ENCODE peak calls at places on chromosomes 5 and 9, in ten cellular contexts. One of them, this sample, is unnamed.
A peak's percentile ranks its signal among the peaks of the same experiment; 100 is the strongest.

GRCh38 chr9:89786650-89787049 is 181.8 kb downstream of the GADD45G start:
- DNase-seq in stimulated activated naive B cell treated with anti-CD40 and anti-IgM and Interleukin-4, amounts not matched to agents 10 μg/mL and 1 μg/mL and 100 μg/mL, for 72 hours: no peak
- DNase-seq in head of caudate nucleus: no peak
- DNase-seq in left ventricle myocardium inferior: no peak
- DNase-seq in NCI-H748 treated with DMSO at 0.1 percent for 48 hours: no peak
- DNase-seq in ELR: no peak
- DNase-seq in pons: peak; percentile 84
- DNase-seq in HTR-8/SVneo: no peak
- DNase-seq in activated CD4-positive, alpha-beta memory T cell treated with anti-CD3 and anti-CD28 coated beads, Interleukin-2, amount 10 ng/mL, durations not matched to agents 7 days and 5 days: no peak
- DNase-seq in activated T-helper 1 cell treated with Interleukin-2 at 50 U/mL for 16 hours: no peak
- DNase-seq in this sample: no peak

GRCh38 chr5:134073404-134073803 is 41.1 kb upstream of the TCF7 start:
- DNase-seq in stimulated activated naive B cell treated with anti-CD40 and anti-IgM and Interleukin-4, amounts not matched to agents 10 μg/mL and 1 μg/mL and 100 μg/mL, for 72 hours: no peak
- DNase-seq in head of caudate nucleus: no peak
- DNase-seq in left ventricle myocardium inferior: no peak
- DNase-seq in NCI-H748 treated with DMSO at 0.1 percent for 48 hours: no peak
- DNase-seq in ELR: no peak
- DNase-seq in pons: no peak
- DNase-seq in HTR-8/SVneo: no peak
- DNase-seq in activated CD4-positive, alpha-beta memory T cell treated with anti-CD3 and anti-CD28 coated beads, Interleukin-2, amount 10 ng/mL, durations not matched to agents 7 days and 5 days: no peak
- DNase-seq in activated T-helper 1 cell treated with Interleukin-2 at 50 U/mL for 16 hours: no peak
- DNase-seq in this sample: no peak

GRCh38 chr5:13331585-13331984 is 612.9 kb downstream of the DNAH5 start:
- DNase-seq in stimulated activated naive B cell treated with anti-CD40 and anti-IgM and Interleukin-4, amounts not matched to agents 10 μg/mL and 1 μg/mL and 100 μg/mL, for 72 hours: no peak
- DNase-seq in head of caudate nucleus: no peak
- DNase-seq in left ventricle myocardium inferior: no peak
- DNase-seq in NCI-H748 treated with DMSO at 0.1 percent for 48 hours: no peak
- DNase-seq in ELR: no peak
- DNase-seq in pons: no peak
- DNase-seq in HTR-8/SVneo: no peak
- DNase-seq in activated CD4-positive, alpha-beta memory T cell treated with anti-CD3 and anti-CD28 coated beads, Interleukin-2, amount 10 ng/mL, durations not matched to agents 7 days and 5 days: no peak
- DNase-seq in activated T-helper 1 cell treated with Interleukin-2 at 50 U/mL for 16 hours: no peak
- DNase-seq in this sample: no peak

GRCh38 chr5:13946111-13946510 is 1.6 kb upstream of the DNAH5 start:
- DNase-seq in stimulated activated naive B cell treated with anti-CD40 and anti-IgM and Interleukin-4, amounts not matched to agents 10 μg/mL and 1 μg/mL and 100 μg/mL, for 72 hours: no peak
- DNase-seq in head of caudate nucleus: no peak
- DNase-seq in left ventricle myocardium inferior: no peak
- DNase-seq in NCI-H748 treated with DMSO at 0.1 percent for 48 hours: no peak
- DNase-seq in ELR: no peak
- DNase-seq in pons: peak; percentile 38
- DNase-seq in HTR-8/SVneo: no peak
- DNase-seq in activated CD4-positive, alpha-beta memory T cell treated with anti-CD3 and anti-CD28 coated beads, Interleukin-2, amount 10 ng/mL, durations not matched to agents 7 days and 5 days: no peak
- DNase-seq in activated T-helper 1 cell treated with Interleukin-2 at 50 U/mL for 16 hours: no peak
- DNase-seq in this sample: no peak

GRCh38 chr9:92759990-92760893 is 4.4 kb downstream of the BICD2 start:
- DNase-seq in stimulated activated naive B cell treated with anti-CD40 and anti-IgM and Interleukin-4, amounts not matched to agents 10 μg/mL and 1 μg/mL and 100 μg/mL, for 72 hours: no peak
- DNase-seq in head of caudate nucleus: peak; percentile 56
- DNase-seq in left ventricle myocardium inferior: peak; percentile 80
- DNase-seq in NCI-H748 treated with DMSO at 0.1 percent for 48 hours: no peak
- DNase-seq in ELR: no peak
- DNase-seq in pons: peak; percentile 69
- DNase-seq in HTR-8/SVneo: no peak
- DNase-seq in activated CD4-positive, alpha-beta memory T cell treated with anti-CD3 and anti-CD28 coated beads, Interleukin-2, amount 10 ng/mL, durations not matched to agents 7 days and 5 days: no peak
- DNase-seq in activated T-helper 1 cell treated with Interleukin-2 at 50 U/mL for 16 hours: no peak
- DNase-seq in this sample: no peak

GRCh38 chr5:67291671-67292070 is 95.1 kb upstream of the CD180 start:
- DNase-seq in stimulated activated naive B cell treated with anti-CD40 and anti-IgM and Interleukin-4, amounts not matched to agents 10 μg/mL and 1 μg/mL and 100 μg/mL, for 72 hours: no peak
- DNase-seq in head of caudate nucleus: peak; percentile 74
- DNase-seq in left ventricle myocardium inferior: no peak
- DNase-seq in NCI-H748 treated with DMSO at 0.1 percent for 48 hours: no peak
- DNase-seq in ELR: no peak
- DNase-seq in pons: peak; percentile 89
- DNase-seq in HTR-8/SVneo: no peak
- DNase-seq in activated CD4-positive, alpha-beta memory T cell treated with anti-CD3 and anti-CD28 coated beads, Interleukin-2, amount 10 ng/mL, durations not matched to agents 7 days and 5 days: no peak
- DNase-seq in activated T-helper 1 cell treated with Interleukin-2 at 50 U/mL for 16 hours: no peak
- DNase-seq in this sample: no peak

GRCh38 chr9:133331221-133331620 is 4.8 kb downstream of the SURF6 start:
- DNase-seq in stimulated activated naive B cell treated with anti-CD40 and anti-IgM and Interleukin-4, amounts not matched to agents 10 μg/mL and 1 μg/mL and 100 μg/mL, for 72 hours: no peak
- DNase-seq in head of caudate nucleus: no peak
- DNase-seq in left ventricle myocardium inferior: no peak
- DNase-seq in NCI-H748 treated with DMSO at 0.1 percent for 48 hours: no peak
- DNase-seq in ELR: no peak
- DNase-seq in pons: no peak
- DNase-seq in HTR-8/SVneo: no peak
- DNase-seq in activated CD4-positive, alpha-beta memory T cell treated with anti-CD3 and anti-CD28 coated beads, Interleukin-2, amount 10 ng/mL, durations not matched to agents 7 days and 5 days: no peak
- DNase-seq in activated T-helper 1 cell treated with Interleukin-2 at 50 U/mL for 16 hours: no peak
- DNase-seq in this sample: no peak

GRCh38 chr5:14244721-14245518 is 101.8 kb downstream of the TRIO start:
- DNase-seq in stimulated activated naive B cell treated with anti-CD40 and anti-IgM and Interleukin-4, amounts not matched to agents 10 μg/mL and 1 μg/mL and 100 μg/mL, for 72 hours: no peak
- DNase-seq in head of caudate nucleus: no peak
- DNase-seq in left ventricle myocardium inferior: no peak
- DNase-seq in NCI-H748 treated with DMSO at 0.1 percent for 48 hours: no peak
- DNase-seq in ELR: no peak
- DNase-seq in pons: no peak
- DNase-seq in HTR-8/SVneo: no peak
- DNase-seq in activated CD4-positive, alpha-beta memory T cell treated with anti-CD3 and anti-CD28 coated beads, Interleukin-2, amount 10 ng/mL, durations not matched to agents 7 days and 5 days: no peak
- DNase-seq in activated T-helper 1 cell treated with Interleukin-2 at 50 U/mL for 16 hours: no peak
- DNase-seq in this sample: no peak

GRCh38 chr9:81476808-81477207 is 212.5 kb downstream of the TLE1 start:
- DNase-seq in stimulated activated naive B cell treated with anti-CD40 and anti-IgM and Interleukin-4, amounts not matched to agents 10 μg/mL and 1 μg/mL and 100 μg/mL, for 72 hours: no peak
- DNase-seq in head of caudate nucleus: no peak
- DNase-seq in left ventricle myocardium inferior: no peak
- DNase-seq in NCI-H748 treated with DMSO at 0.1 percent for 48 hours: no peak
- DNase-seq in ELR: no peak
- DNase-seq in pons: no peak
- DNase-seq in HTR-8/SVneo: no peak
- DNase-seq in activated CD4-positive, alpha-beta memory T cell treated with anti-CD3 and anti-CD28 coated beads, Interleukin-2, amount 10 ng/mL, durations not matched to agents 7 days and 5 days: no peak
- DNase-seq in activated T-helper 1 cell treated with Interleukin-2 at 50 U/mL for 16 hours: no peak
- DNase-seq in this sample: no peak

GRCh38 chr5:149831492-149831891 is 101.4 kb downstream of the PPARGC1B start:
- DNase-seq in stimulated activated naive B cell treated with anti-CD40 and anti-IgM and Interleukin-4, amounts not matched to agents 10 μg/mL and 1 μg/mL and 100 μg/mL, for 72 hours: peak; percentile 70
- DNase-seq in head of caudate nucleus: no peak
- DNase-seq in left ventricle myocardium inferior: no peak
- DNase-seq in NCI-H748 treated with DMSO at 0.1 percent for 48 hours: no peak
- DNase-seq in ELR: peak; percentile 83
- DNase-seq in pons: no peak
- DNase-seq in HTR-8/SVneo: no peak
- DNase-seq in activated CD4-positive, alpha-beta memory T cell treated with anti-CD3 and anti-CD28 coated beads, Interleukin-2, amount 10 ng/mL, durations not matched to agents 7 days and 5 days: peak; percentile 51
- DNase-seq in activated T-helper 1 cell treated with Interleukin-2 at 50 U/mL for 16 hours: no peak
- DNase-seq in this sample: no peak

GRCh38 chr9:83196946-83197345 is 134.0 kb upstream of the RASEF start:
- DNase-seq in stimulated activated naive B cell treated with anti-CD40 and anti-IgM and Interleukin-4, amounts not matched to agents 10 μg/mL and 1 μg/mL and 100 μg/mL, for 72 hours: no peak
- DNase-seq in head of caudate nucleus: no peak
- DNase-seq in left ventricle myocardium inferior: no peak
- DNase-seq in NCI-H748 treated with DMSO at 0.1 percent for 48 hours: no peak
- DNase-seq in ELR: no peak
- DNase-seq in pons: no peak
- DNase-seq in HTR-8/SVneo: no peak
- DNase-seq in activated CD4-positive, alpha-beta memory T cell treated with anti-CD3 and anti-CD28 coated beads, Interleukin-2, amount 10 ng/mL, durations not matched to agents 7 days and 5 days: no peak
- DNase-seq in activated T-helper 1 cell treated with Interleukin-2 at 50 U/mL for 16 hours: no peak
- DNase-seq in this sample: no peak

GRCh38 chr9:87359958-87360601 is 137.6 kb upstream of the DAPK1 start:
- DNase-seq in stimulated activated naive B cell treated with anti-CD40 and anti-IgM and Interleukin-4, amounts not matched to agents 10 μg/mL and 1 μg/mL and 100 μg/mL, for 72 hours: no peak
- DNase-seq in head of caudate nucleus: no peak
- DNase-seq in left ventricle myocardium inferior: no peak
- DNase-seq in NCI-H748 treated with DMSO at 0.1 percent for 48 hours: no peak
- DNase-seq in ELR: no peak
- DNase-seq in pons: no peak
- DNase-seq in HTR-8/SVneo: no peak
- DNase-seq in activated CD4-positive, alpha-beta memory T cell treated with anti-CD3 and anti-CD28 coated beads, Interleukin-2, amount 10 ng/mL, durations not matched to agents 7 days and 5 days: no peak
- DNase-seq in activated T-helper 1 cell treated with Interleukin-2 at 50 U/mL for 16 hours: no peak
- DNase-seq in this sample: no peak

GRCh38 chr9:99368341-99369326 is 146.6 kb downstream of the SEC61B start:
- DNase-seq in stimulated activated naive B cell treated with anti-CD40 and anti-IgM and Interleukin-4, amounts not matched to agents 10 μg/mL and 1 μg/mL and 100 μg/mL, for 72 hours: peak; percentile 62
- DNase-seq in head of caudate nucleus: peak; percentile 22
- DNase-seq in left ventricle myocardium inferior: peak; percentile 66
- DNase-seq in NCI-H748 treated with DMSO at 0.1 percent for 48 hours: peak; percentile 16
- DNase-seq in ELR: peak; percentile 62
- DNase-seq in pons: peak; percentile 59
- DNase-seq in HTR-8/SVneo: no peak
- DNase-seq in activated CD4-positive, alpha-beta memory T cell treated with anti-CD3 and anti-CD28 coated beads, Interleukin-2, amount 10 ng/mL, durations not matched to agents 7 days and 5 days: no peak
- DNase-seq in activated T-helper 1 cell treated with Interleukin-2 at 50 U/mL for 16 hours: no peak
- DNase-seq in this sample: peak; percentile 4